ENCODE peak calls at places on chromosomes 12 and 14, in five cellular contexts. M is H9, Z is astrocyte of the spinal cord, Y is cardiac fibroblast, W is GM10248. V is an unnamed sample.

GRCh38 chr12:6224550-6224949 is 24.4 kb downstream of the CD9 start:
- DNase-seq in M (no peak), Z (peak; percentile 70), Y (no peak), W (no peak), V (peak; percentile 57)

GRCh38 chr14:105348169-105348944 is 33.8 kb downstream of the PACS2 start:
- DNase-seq in M (no peak), Z (no peak), Y (no peak), W (no peak), V (no peak)

GRCh38 chr14:39339003-39339402 is 93.2 kb downstream of the FBXO33 start:
- DNase-seq in M (peak; percentile 47), Z (peak; percentile 60), Y (no peak), W (no peak), V (no peak)

GRCh38 chr12:66495709-66496108 is 183.2 kb downstream of the GRIP1 start:
- DNase-seq in M (no peak), Z (no peak), Y (no peak), W (no peak), V (no peak)

GRCh38 chr12:99549651-99550050 is 97.9 kb upstream of the GARIN6 start:
- DNase-seq in M (no peak), Z (no peak), Y (no peak), W (no peak), V (no peak)

GRCh38 chr14:99342906-99343305 is 70.9 kb upstream of the BCL11B start:
- DNase-seq in M (no peak), Z (no peak), Y (no peak), W (no peak), V (no peak)

GRCh38 chr12:49048953-49049352 is 11.6 kb downstream of the KMT2D start:
- DNase-seq in M (no peak), Z (no peak), Y (no peak), W (no peak), V (no peak)

GRCh38 chr12:119258149-119258548 is 76.4 kb upstream of the CCDC60 start:
- DNase-seq in M (no peak), Z (no peak), Y (no peak), W (no peak), V (no peak)

GRCh38 chr12:83042441-83043215 is 355.9 kb downstream of the TMTC2 start:
- DNase-seq in M (no peak), Z (peak; percentile 57), Y (no peak), W (no peak), V (no peak)

GRCh38 chr12:117148642-117149041 is 41.6 kb downstream of the FBXO21 start:
- DNase-seq in M (no peak), Z (no peak), Y (peak; percentile 35), W (no peak), V (no peak)

GRCh38 chr12:93722757-93723567 is 45.8 kb downstream of the CRADD start:
- DNase-seq in M (no peak), Z (no peak), Y (peak; percentile 47), W (no peak), V (peak; percentile 91)

GRCh38 chr12:46617167-46617566 is 208.6 kb downstream of the SLC38A4 start:
- DNase-seq in M (no peak), Z (no peak), Y (peak; percentile 92), W (no peak), V (peak; percentile 36)

GRCh38 chr12:46219892-46220655 is 48.8 kb downstream of the SLC38A1 start:
- DNase-seq in M (no peak), Z (peak; percentile 73), Y (peak; percentile 93), W (no peak), V (peak; percentile 70)

GRCh38 chr12:130764073-130764472 is 48.0 kb upstream of the RIMBP2 start:
- DNase-seq in M (no peak), Z (peak; percentile 21), Y (peak; percentile 39), W (no peak), V (peak; percentile 20)

GRCh38 chr14:66514206-66514605 is 6.3 kb downstream of the GPHN start:
- DNase-seq in M (no peak), Z (no peak), Y (peak; percentile 79), W (no peak), V (peak; percentile 70)

GRCh38 chr14:103692871-103693270 is 22.4 kb downstream of the XRCC3 start:
- DNase-seq in M (no peak), Z (no peak), Y (no peak), W (no peak), V (no peak)

GRCh38 chr12:62915130-62915529 is 19.8 kb downstream of the PPM1H start:
- DNase-seq in M (no peak), Z (no peak), Y (no peak), W (no peak), V (no peak)

GRCh38 chr12:47318963-47319362 is 239.2 kb upstream of the AMIGO2 start:
- DNase-seq in M (no peak), Z (no peak), Y (no peak), W (no peak), V (no peak)

GRCh38 chr12:25415004-25415403 is 138.1 kb downstream of the LMNTD1 start:
- DNase-seq in M (no peak), Z (no peak), Y (no peak), W (no peak), V (no peak)

GRCh38 chr12:50174971-50175715 is 8.0 kb upstream of the CERS5 start:
- DNase-seq in M (no peak), Z (peak; percentile 86), Y (peak; percentile 89), W (peak; percentile 39), V (peak; percentile 81)

GRCh38 chr14:76937181-76938091 is 91.1 kb downstream of the IRF2BPL start:
- DNase-seq in M (no peak), Z (peak; percentile 91), Y (peak; percentile 76), W (no peak), V (no peak)

GRCh38 chr14:25116607-25117006 is 66.7 kb upstream of the STXBP6 start:
- DNase-seq in M (no peak), Z (no peak), Y (peak; percentile 10), W (no peak), V (no peak)

GRCh38 chr12:109131522-109132050 is 15.2 kb downstream of the ACACB start:
- DNase-seq in M (no peak), Z (no peak), Y (no peak), W (no peak), V (no peak)

GRCh38 chr12:102562836-102563425 is 82.6 kb upstream of the IGF1 start:
- DNase-seq in M (no peak), Z (no peak), Y (no peak), W (no peak), V (no peak)

GRCh38 chr12:80222261-80222660 is 122.9 kb downstream of the OTOGL start:
- DNase-seq in M (no peak), Z (no peak), Y (peak; percentile 27), W (no peak), V (no peak)

GRCh38 chr14:72792051-72792788 is 101.7 kb downstream of the DPF3 start:
- DNase-seq in M (peak; percentile 47), Z (no peak), Y (peak; percentile 25), W (no peak), V (no peak)

GRCh38 chr12:101782544-101782855 is 43.2 kb upstream of the SYCP3 start:
- DNase-seq in M (no peak), Z (peak; percentile 53), Y (peak; percentile 41), W (no peak), V (no peak)

GRCh38 chr12:109738878-109739665 is 25.4 kb downstream of the FAM222A start:
- DNase-seq in M (peak; percentile 25), Z (no peak), Y (peak; percentile 49), W (no peak), V (no peak)

GRCh38 chr12:91890742-91891141 is 254.9 kb downstream of the BTG1 start:
- DNase-seq in M (no peak), Z (no peak), Y (peak; percentile 61), W (no peak), V (peak; percentile 73)

GRCh38 chr12:58633479-58633878 is 286.8 kb downstream of the LRIG3 start:
- DNase-seq in M (no peak), Z (peak; percentile 26), Y (peak; percentile 20), W (no peak), V (no peak)

GRCh38 chr12:25997401-25997973 is 39.0 kb downstream of the RASSF8 start:
- DNase-seq in M (no peak), Z (peak; percentile 96), Y (peak; percentile 99), W (no peak), V (peak; percentile 59)

GRCh38 chr12:104456417-104456949 is at the start of gene CHST11:
- DNase-seq in M (peak; percentile 96), Z (peak; percentile 94), Y (peak; percentile 88), W (peak; percentile 94), V (peak; percentile 69)

GRCh38 chr12:104455594-104456416 is 943 bp upstream of the CHST11 start:
- DNase-seq in M (no peak), Z (no peak), Y (no peak), W (no peak), V (no peak)

GRCh38 chr12:104457746-104458644 is 1.2 kb downstream of the CHST11 start:
- DNase-seq in M (no peak), Z (no peak), Y (no peak), W (peak; percentile 70), V (peak; percentile 25)

GRCh38 chr12:104458645-104459555 is 2.2 kb downstream of the CHST11 start:
- DNase-seq in M (no peak), Z (peak; percentile 36), Y (peak; percentile 31), W (no peak), V (peak; percentile 49)

GRCh38 chr12:104456950-104457745 is 400 bp downstream of the CHST11 start:
- DNase-seq in M (peak; percentile 71), Z (peak; percentile 86), Y (peak; percentile 84), W (peak; percentile 62), V (peak; percentile 84)
- TF ChIP-seq CTCF in M (peak; percentile 54), Z (peak; percentile 57), Y (peak; percentile 46), W (peak; percentile 52), V (peak; percentile 35)

DNA sequence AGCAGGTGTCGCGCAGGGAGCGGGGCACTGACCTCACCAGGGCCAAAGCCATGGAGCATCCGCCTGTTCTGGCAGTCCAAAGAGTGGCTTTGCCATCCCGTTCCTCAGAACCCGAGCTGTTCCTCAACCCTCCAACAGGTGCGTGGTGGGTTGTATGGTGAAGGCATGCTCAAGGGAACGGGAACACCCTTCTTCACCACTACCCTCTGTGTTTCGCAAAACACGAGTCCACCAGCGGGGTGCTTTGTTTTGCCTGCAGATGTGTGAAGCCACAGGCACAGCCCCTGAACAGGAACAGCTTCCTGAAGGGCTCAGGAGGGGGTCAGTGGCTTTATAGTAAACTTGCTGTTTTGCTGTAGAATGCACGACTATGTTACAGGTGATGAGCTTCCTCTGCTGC is 52.7 kb downstream of the SMOC1 start:
- DNase-seq in M (no peak), Z (no peak), Y (no peak), W (no peak), V (no peak)
- TF ChIP-seq CTCF in M (no peak), Z (no peak), Y (no peak), W (no peak), V (no peak)

GRCh38 chr12:32062841-32063240 is 43.8 kb upstream of the BICD1 start:
- DNase-seq in M (no peak), Z (no peak), Y (no peak), W (no peak), V (no peak)
- TF ChIP-seq CTCF in M (peak; percentile 15), Z (no peak), Y (no peak), W (no peak), V (no peak)

GRCh38 chr14:74911221-74911620 is 11.8 kb downstream of the RPS6KL1 start:
- DNase-seq in M (no peak), Z (no peak), Y (no peak), W (no peak), V (no peak)

GRCh38 chr14:74911704-74912103 is 11.4 kb downstream of the RPS6KL1 start:
- DNase-seq in M (no peak), Z (no peak), Y (no peak), W (no peak), V (no peak)

GRCh38 chr14:74912801-74913200 is 10.3 kb downstream of the RPS6KL1 start:
- DNase-seq in M (no peak), Z (no peak), Y (no peak), W (no peak), V (no peak)

GRCh38 chr14:74913393-74913792 is 9.7 kb downstream of the RPS6KL1 start:
- DNase-seq in M (no peak), Z (no peak), Y (no peak), W (no peak), V (no peak)

GRCh38 chr14:74912111-74912510 is 10.9 kb downstream of the RPS6KL1 start:
- DNase-seq in M (no peak), Z (no peak), Y (no peak), W (no peak), V (no peak)
- TF ChIP-seq CTCF in M (no peak), Z (no peak), Y (no peak), W (no peak), V (no peak)

V was measured in MCF 10A.